ENCODE peak calls at places on chromosomes 4 and X, in six cellular contexts. K is GM12878, W is H1, B is GM12891, O is K562, P is HepG2. A is an unnamed sample.
A peak's percentile ranks its signal among the peaks of the same experiment; 100 is the strongest.

GRCh38 chrX:11143931-11144678 is 33.0 kb downstream of the HCCS start:
- DNase-seq in K (peak; percentile 42), W (no peak), B (peak; percentile 17), O (peak; percentile 81), P (peak; percentile 55), A (peak; percentile 22)

GRCh38 chrX:73448379-73448778 is 1.5 kb downstream of the CDX4 start:
- DNase-seq in K (no peak), W (no peak), B (no peak), O (no peak), P (no peak), A (no peak)

GRCh38 chr4:156242390-156242789 is 288.7 kb upstream of the CTSO start:
- DNase-seq in K (no peak), W (no peak), B (no peak), O (no peak), P (no peak), A (no peak)

GRCh38 chr4:59222231-59222630 is 1977.9 kb upstream of the ADGRL3 start:
- DNase-seq in K (no peak), W (no peak), B (no peak), O (no peak), P (no peak), A (no peak)

GRCh38 chrX:22559506-22559905 is 286.8 kb downstream of the CBLL2 start:
- DNase-seq in K (no peak), W (no peak), B (no peak), O (no peak), P (no peak), A (no peak)

GRCh38 chr4:23009093-23009492 is 316.4 kb downstream of the GBA3 start:
- DNase-seq in K (no peak), W (no peak), B (no peak), O (no peak), P (no peak), A (no peak)

GRCh38 chr4:12679217-12679616 is 804.9 kb downstream of the RAB28 start:
- DNase-seq in K (no peak), W (no peak), B (no peak), O (no peak), P (peak; percentile 2), A (no peak)

GRCh38 chr4:53558981-53559620 is 32.2 kb downstream of the LNX1 start:
- DNase-seq in K (no peak), W (no peak), B (no peak), O (no peak), P (no peak), A (no peak)

GRCh38 chr4:143292858-143293257 is 43.8 kb upstream of the GAB1 start:
- DNase-seq in K (no peak), W (no peak), B (no peak), O (no peak), P (no peak), A (no peak)

GRCh38 chr4:143296397-143297067 is 40.1 kb upstream of the GAB1 start:
- DNase-seq in K (no peak), W (no peak), B (no peak), O (no peak), P (no peak), A (no peak)

GRCh38 chr4:143291334-143291733 is 45.3 kb upstream of the GAB1 start:
- DNase-seq in K (no peak), W (no peak), B (no peak), O (no peak), P (no peak), A (no peak)

GRCh38 chr4:143294710-143295109 is 42.0 kb upstream of the GAB1 start:
- DNase-seq in K (no peak), W (no peak), B (no peak), O (no peak), P (no peak), A (no peak)

DNA sequence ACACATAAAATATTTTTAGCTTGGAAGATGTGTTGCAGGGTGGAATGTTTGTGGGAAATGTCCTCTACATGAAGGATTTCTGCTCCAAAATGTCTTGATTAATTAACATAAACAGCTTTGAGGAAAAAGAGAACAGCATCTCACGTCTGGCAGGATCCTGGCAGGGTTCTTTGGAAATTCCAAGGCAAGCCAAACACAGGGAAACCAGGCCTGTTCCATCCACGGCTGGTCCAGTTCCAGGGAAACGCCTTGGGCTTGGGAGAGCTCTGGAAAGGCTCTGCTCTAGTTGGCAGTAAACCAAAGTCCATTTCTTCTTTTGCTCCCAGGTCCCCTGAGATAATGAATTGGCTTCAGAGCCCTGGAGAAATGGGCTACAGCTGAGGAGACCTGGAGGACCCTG is 42.4 kb upstream of the GAB1 start:
- DNase-seq in K (no peak), W (no peak), B (no peak), O (no peak), P (no peak), A (no peak)
- TF ChIP-seq TAF1 in K (no peak), W (no peak), B (no peak), O (no peak), P (no peak), A (no peak)

DNA sequence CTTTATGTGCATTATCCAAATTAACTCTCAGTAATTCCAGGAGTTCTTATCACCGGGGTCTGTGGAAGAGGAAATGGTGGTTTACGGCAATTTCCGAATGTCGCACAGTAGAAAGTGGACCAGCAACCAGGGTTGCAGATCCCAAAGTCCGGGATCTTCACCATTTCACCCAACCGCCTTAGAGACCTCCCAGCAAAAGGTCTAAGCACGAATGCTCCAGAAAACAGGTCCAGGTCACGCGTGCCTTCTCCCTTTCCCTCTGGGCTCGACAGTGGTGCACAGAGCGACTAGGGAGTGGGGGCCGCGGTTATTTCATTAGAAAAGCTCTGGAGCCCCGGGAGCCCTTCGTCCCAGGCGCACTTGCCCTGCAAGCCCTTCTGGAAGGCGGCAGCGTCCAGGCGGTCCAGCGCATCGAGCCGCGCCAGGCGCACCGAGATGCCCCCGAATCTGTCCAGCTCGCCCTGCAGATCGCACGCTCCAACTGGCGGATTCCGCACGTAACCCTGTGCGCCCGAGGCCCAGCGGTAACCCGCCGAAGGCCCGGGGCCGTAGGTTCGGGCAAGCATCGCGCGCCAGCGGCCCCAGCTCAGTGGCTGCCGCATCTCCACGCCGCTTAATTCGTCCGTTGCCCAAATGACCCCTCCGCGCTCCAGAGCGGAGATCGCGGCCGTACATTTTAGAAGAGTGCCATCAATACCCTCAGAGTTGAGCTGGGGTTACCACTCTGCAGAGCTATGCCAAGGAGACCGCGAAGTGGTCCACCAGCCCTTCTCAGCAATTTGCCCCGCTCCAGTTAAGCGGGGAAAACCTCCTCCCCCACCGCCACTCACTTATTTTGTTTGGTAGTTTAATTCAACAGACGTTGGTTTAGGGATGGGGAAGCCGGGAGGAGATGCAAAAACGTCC is at the start of gene NUDT6:
- DNase-seq in K (no peak), W (no peak), B (peak; percentile 32), O (peak; percentile 80), P (peak; percentile 51), A (peak; percentile 29)
- TF ChIP-seq POLR2AphosphoS5 in K (no peak), W (no peak), B (no peak), O (no peak), P (peak; percentile 71), A (no peak)

GRCh38 chrX:107686792-107687191 is 58.5 kb downstream of the PRPS1 start:
- DNase-seq in K (no peak), W (no peak), B (no peak), O (no peak), P (no peak), A (no peak)

GRCh38 chrX:107683931-107684330 is 55.6 kb downstream of the PRPS1 start:
- DNase-seq in K (no peak), W (no peak), B (no peak), O (no peak), P (no peak), A (no peak)

GRCh38 chrX:107686026-107686425 is 57.7 kb downstream of the PRPS1 start:
- DNase-seq in K (no peak), W (no peak), B (no peak), O (no peak), P (no peak), A (no peak)

GRCh38 chrX:107683124-107683895 is 55.0 kb downstream of the PRPS1 start:
- DNase-seq in K (no peak), W (no peak), B (no peak), O (no peak), P (no peak), A (no peak)

GRCh38 chrX:107684956-107685385 is 56.7 kb downstream of the PRPS1 start:
- DNase-seq in K (no peak), W (no peak), B (no peak), O (peak; percentile 81), P (no peak), A (no peak)
- TF ChIP-seq POLR2A in K (no peak), W (no peak), B (no peak), O (peak; percentile 35), P (no peak), A (no peak)

DNA sequence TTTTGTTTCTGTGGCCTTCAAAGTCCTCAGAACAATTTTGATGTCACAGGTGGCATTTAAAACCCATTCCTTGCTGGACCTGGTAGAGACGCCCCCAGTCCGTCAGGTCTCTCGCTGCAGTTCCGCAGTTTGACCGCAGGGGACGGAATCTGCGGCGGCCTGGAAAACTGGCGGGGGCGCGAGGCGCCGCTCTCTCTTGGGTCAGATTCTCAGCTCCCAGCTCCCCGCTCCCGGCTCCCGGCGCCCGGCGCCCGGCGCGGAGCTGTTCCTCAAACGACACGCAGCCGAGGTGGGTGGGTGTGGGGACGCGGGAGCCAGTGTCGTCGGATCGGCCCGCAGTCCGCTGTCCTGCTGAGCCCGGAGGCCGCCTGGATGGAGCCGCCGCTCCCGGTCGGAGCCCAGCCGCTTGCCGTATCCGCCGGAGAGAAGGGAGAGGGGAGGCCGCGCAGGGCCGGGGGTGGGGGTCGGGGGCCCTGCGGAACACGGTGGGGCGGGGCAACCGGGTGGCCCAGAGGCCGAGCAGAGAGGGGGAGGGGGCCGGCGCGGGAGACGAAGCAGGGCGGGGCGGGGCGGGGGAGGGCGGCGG is at the start of gene OCRL:
- DNase-seq in K (no peak), W (no peak), B (peak; percentile 46), O (peak; percentile 83), P (peak; percentile 51), A (peak; percentile 50)
- TF ChIP-seq TAF1 in K (no peak), W (peak; percentile 67), B (no peak), O (peak; percentile 55), P (peak; percentile 31), A (no peak)

DNA sequence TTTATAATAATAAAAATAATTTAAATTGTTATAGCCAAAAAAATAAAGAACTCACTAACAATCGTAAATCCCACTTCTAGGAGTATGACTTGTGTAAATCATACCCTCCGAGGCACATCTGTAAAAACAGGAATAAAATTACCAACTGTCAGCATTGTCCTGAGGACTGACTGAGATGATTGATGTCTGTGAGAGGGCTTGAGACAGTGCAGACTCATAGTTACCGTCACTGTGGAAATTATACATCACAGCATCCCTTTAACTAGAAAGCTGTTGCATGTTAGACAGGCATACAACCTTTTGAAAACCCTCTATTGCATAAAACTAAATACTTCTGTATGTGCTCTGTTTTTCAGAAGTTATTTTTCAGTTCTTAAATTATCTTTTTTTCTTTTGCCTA is 13.8 kb upstream of the RBPJ start:
- DNase-seq in K (no peak), W (no peak), B (no peak), O (no peak), P (no peak), A (no peak)
- TF ChIP-seq POLR2AphosphoS5 in K (no peak), W (no peak), B (no peak), O (no peak), P (no peak), A (no peak)

GRCh38 chr4:144748814-144749555 is 103.0 kb downstream of the HHIP start:
- DNase-seq in K (no peak), W (no peak), B (no peak), O (no peak), P (no peak), A (no peak)
- TF ChIP-seq POLR2A in K (no peak), W (no peak), B (no peak), O (no peak), P (no peak), A (no peak)